ENCODE peak calls at places on chromosomes 2 and 18, in seven cellular contexts. O is mucosa of descending colon, V is left ventricle myocardium inferior, K is thoracic aorta, Z is IMR-90, Y is PC-3, C is MM.1S. E is an unnamed sample. For H3K36me3 and H3K4me1, the result is how much of the 10 kb centered on the place peaks cover.

GRCh38 chr2:215537621-215538020 is 101.8 kb upstream of the FN1 start:
- DNase-seq in O (no peak), V (no peak), K (no peak), Z (peak), Y (peak), C (no peak), E (no peak)

GRCh38 chr18:74994502-74995403 is 214.2 kb downstream of the PTGR3 start:
- DNase-seq in O (peak), V (no peak), K (no peak), Z (peak), Y (no peak), C (no peak), E (no peak)

GRCh38 chr2:197258580-197258979 is 52.0 kb downstream of the ANKRD44 start:
- DNase-seq in O (no peak), V (no peak), K (no peak), Z (peak), Y (no peak), C (peak), E (no peak)

GRCh38 chr2:152348388-152348787 is 13.4 kb downstream of the FMNL2 start:
- DNase-seq in O (no peak), V (no peak), K (no peak), Z (peak), Y (no peak), C (no peak), E (no peak)

GRCh38 chr2:240585101-240585500 is 1.4 kb upstream of the CAPN10 start:
- DNase-seq in O (no peak), V (peak), K (no peak), Z (no peak), Y (no peak), C (peak), E (no peak)

GRCh38 chr2:611519-611918 is 65.7 kb downstream of the TMEM18 start:
- DNase-seq in O (no peak), V (no peak), K (no peak), Z (no peak), Y (no peak), C (no peak), E (no peak)

GRCh38 chr2:71299507-71299906 is 32.1 kb upstream of the ZNF638 start:
- DNase-seq in O (peak), V (no peak), K (no peak), Z (peak), Y (peak), C (no peak), E (no peak)

GRCh38 chr2:121293450-121294325 is 8.7 kb upstream of the TFCP2L1 start:
- DNase-seq in O (peak), V (peak), K (no peak), Z (no peak), Y (no peak), C (no peak), E (no peak)

GRCh38 chr2:54897420-54898310 is 152.6 kb downstream of the RTN4 start:
- DNase-seq in O (no peak), V (no peak), K (no peak), Z (no peak), Y (no peak), C (no peak), E (no peak)

GRCh38 chr2:20050712-20051517 is 513 bp downstream of the LAPTM4A start:
- DNase-seq in O (peak), V (peak), K (no peak), Z (peak), Y (peak), C (peak), E (peak)

GRCh38 chr18:46883180-46883579 is 34.1 kb downstream of the PIAS2 start:
- DNase-seq in O (no peak), V (no peak), K (no peak), Z (no peak), Y (no peak), C (no peak), E (no peak)

GRCh38 chr18:46877329-46877987 is 39.8 kb downstream of the PIAS2 start:
- DNase-seq in O (peak), V (no peak), K (no peak), Z (no peak), Y (no peak), C (no peak), E (no peak)
- H3K36me3 ChIP-seq in O (under half), V (under half), K (under half), Z (under half), Y (under half), C (under half), E (under half)

GRCh38 chr2:29023188-29023587 is 42.1 kb downstream of the TOGARAM2 start:
- DNase-seq in O (no peak), V (no peak), K (no peak), Z (no peak), Y (no peak), C (no peak), E (no peak)
- H3K4me1 ChIP-seq in O (under half), V (half or more), K (under half), Z (under half), Y (under half), C (under half), E (under half)

GRCh38 chr2:218252509-218253247 is 8.1 kb upstream of the GPBAR1 start:
- DNase-seq in O (no peak), V (no peak), K (no peak), Z (peak), Y (no peak), C (no peak), E (peak)
- H3K36me3 ChIP-seq in O (under half), V (half or more), K (half or more), Z (half or more), Y (half or more), C (under half), E (under half)

GRCh38 chr2:222039821-222040220 is 259.0 kb downstream of the PAX3 start:
- DNase-seq in O (no peak), V (no peak), K (no peak), Z (no peak), Y (no peak), C (no peak), E (no peak)
- H3K4me1 ChIP-seq in O (under half), V (under half), K (under half), Z (under half), Y (under half), C (under half), E (under half)

DNA sequence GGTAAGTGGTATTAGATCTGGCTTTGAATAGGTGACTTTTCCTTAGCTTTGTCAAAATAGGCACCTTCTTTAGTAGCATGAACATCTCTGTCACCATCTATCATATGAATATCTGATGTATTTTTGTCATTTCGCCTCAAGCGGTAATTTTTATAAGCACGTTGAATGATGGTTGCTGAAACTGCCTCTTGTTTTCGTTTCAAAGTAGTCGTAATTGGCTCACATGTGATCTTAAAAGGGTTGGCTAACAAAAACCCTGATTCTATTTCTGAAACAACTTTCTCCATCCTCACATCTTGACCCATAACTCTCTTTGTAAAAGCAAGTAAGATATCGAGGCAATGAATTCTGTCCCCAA is 29.8 kb upstream of the SCN9A start:
- DNase-seq in O (no peak), V (no peak), K (no peak), Z (no peak), Y (no peak), C (no peak), E (no peak)
- H3K36me3 ChIP-seq in O (under half), V (under half), K (under half), Z (under half), Y (under half), C (under half), E (under half)

GRCh38 chr18:62721837-62722795 is 6.8 kb downstream of the PHLPP1 start:
- DNase-seq in O (no peak), V (no peak), K (no peak), Z (no peak), Y (no peak), C (no peak), E (no peak)
- H3K4me1 ChIP-seq in O (under half), V (half or more), K (half or more), Z (under half), Y (under half), C (under half), E (under half)

DNA sequence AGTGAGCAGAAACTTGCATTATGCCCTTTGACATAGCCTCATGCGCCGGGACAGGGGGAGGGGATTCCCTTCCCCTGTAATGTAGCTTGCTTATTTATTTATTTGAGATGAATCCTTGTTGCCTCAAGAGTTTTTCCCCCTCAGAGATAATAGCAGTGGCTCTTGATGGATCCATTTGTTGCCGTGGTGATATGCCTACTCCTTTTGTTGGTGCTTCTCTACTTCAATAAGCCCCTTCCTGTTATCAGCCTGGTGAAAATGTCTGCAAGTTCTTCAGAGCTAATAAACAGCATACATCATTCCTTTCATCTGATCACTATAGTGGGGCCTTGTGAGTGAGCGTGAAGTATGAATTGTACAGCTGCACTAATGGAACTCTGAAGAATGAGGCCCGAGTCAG is 19.4 kb downstream of the FZD5 start:
- DNase-seq in O (no peak), V (no peak), K (no peak), Z (no peak), Y (no peak), C (no peak), E (no peak)
- H3K36me3 ChIP-seq in O (under half), V (half or more), K (under half), Z (under half), Y (under half), C (under half), E (under half)